ENCODE peak calls at places on chromosome 3, in six cellular contexts. P is SK-N-SH, V is HCT116, O is K562, E is Panc1, M is GM23338. B is an unnamed sample.

GRCh38 chr3:17243616-17244015 is 358.9 kb downstream of the PLCL2 start:
- DNase-seq in P (no peak), V (no peak), O (no peak), E (no peak), M (no peak), B (no peak)

GRCh38 chr3:33749546-33750215 is 31.6 kb upstream of the CLASP2 start:
- DNase-seq in P (no peak), V (no peak), O (no peak), E (no peak), M (no peak), B (peak)

GRCh38 chr3:126338796-126339241 is 18.4 kb downstream of the KLF15 start:
- DNase-seq in P (peak), V (no peak), O (no peak), E (no peak), M (no peak), B (no peak)

GRCh38 chr3:45208587-45208986 is 17.5 kb downstream of the TMEM158 start:
- DNase-seq in P (no peak), V (no peak), O (no peak), E (no peak), M (no peak), B (no peak)

GRCh38 chr3:13708871-13709595 is 160.1 kb downstream of the FBLN2 start:
- DNase-seq in P (no peak), V (no peak), O (no peak), E (no peak), M (no peak), B (no peak)

GRCh38 chr3:194187543-194187942 is 51.6 kb downstream of the HES1 start:
- DNase-seq in P (no peak), V (no peak), O (no peak), E (no peak), M (no peak), B (no peak)

GRCh38 chr3:13051066-13051465 is 22.2 kb downstream of the IQSEC1 start:
- DNase-seq in P (peak), V (no peak), O (no peak), E (no peak), M (peak), B (no peak)

GRCh38 chr3:66675383-66675782 is 174.6 kb upstream of the LRIG1 start:
- DNase-seq in P (no peak), V (no peak), O (no peak), E (no peak), M (no peak), B (no peak)

GRCh38 chr3:188455748-188456147 is 301.8 kb downstream of the LPP start:
- DNase-seq in P (no peak), V (no peak), O (no peak), E (no peak), M (no peak), B (no peak)

GRCh38 chr3:49255112-49255511 is 21.9 kb downstream of the C3orf62 start:
- DNase-seq in P (no peak), V (no peak), O (no peak), E (no peak), M (peak), B (peak)

GRCh38 chr3:10594915-10595314 is 89.5 kb upstream of the ATP2B2 start:
- DNase-seq in P (no peak), V (peak), O (peak), E (no peak), M (peak), B (peak)

GRCh38 chr3:52845691-52846426 is 11.0 kb upstream of the MUSTN1 start:
- DNase-seq in P (peak), V (no peak), O (peak), E (no peak), M (peak), B (no peak)

GRCh38 chr3:46663611-46664135 is 29.8 kb downstream of the ALS2CL start:
- DNase-seq in P (peak), V (no peak), O (no peak), E (no peak), M (peak), B (no peak)

GRCh38 chr3:194536883-194537637 is 50.3 kb upstream of the ATP13A3 start:
- DNase-seq in P (peak), V (no peak), O (no peak), E (peak), M (no peak), B (no peak)

GRCh38 chr3:196207833-196208607 is 3.2 kb downstream of the ZDHHC19 start:
- DNase-seq in P (peak), V (no peak), O (peak), E (no peak), M (peak), B (no peak)

GRCh38 chr3:131612745-131613144 is 110.0 kb upstream of the MRPL3 start:
- DNase-seq in P (no peak), V (no peak), O (no peak), E (no peak), M (no peak), B (no peak)

GRCh38 chr3:128784228-128784627 is 58.2 kb downstream of the RAB7A start:
- DNase-seq in P (peak), V (no peak), O (peak), E (no peak), M (peak), B (peak)

GRCh38 chr3:60434323-60434722 is 816.9 kb downstream of the FHIT start:
- DNase-seq in P (no peak), V (no peak), O (no peak), E (no peak), M (no peak), B (no peak)

GRCh38 chr3:38171622-38172021 is 6.3 kb downstream of the OXSR1 start:
- DNase-seq in P (no peak), V (no peak), O (no peak), E (no peak), M (no peak), B (no peak)

GRCh38 chr3:36729204-36730056 is 34.9 kb downstream of the DCLK3 start:
- DNase-seq in P (peak), V (peak), O (peak), E (peak), M (peak), B (no peak)

GRCh38 chr3:157078131-157078835 is 81.7 kb downstream of the CCNL1 start:
- DNase-seq in P (no peak), V (no peak), O (no peak), E (no peak), M (no peak), B (no peak)

GRCh38 chr3:33037479-33037878 is 59.5 kb downstream of the GLB1 start:
- DNase-seq in P (no peak), V (no peak), O (no peak), E (no peak), M (no peak), B (no peak)

GRCh38 chr3:19891740-19892139 is 42.3 kb downstream of the EFHB start:
- DNase-seq in P (no peak), V (no peak), O (no peak), E (no peak), M (no peak), B (no peak)

GRCh38 chr3:173401369-173401768 is 3.8 kb downstream of the NLGN1 start:
- DNase-seq in P (no peak), V (no peak), O (no peak), E (no peak), M (no peak), B (no peak)

GRCh38 chr3:68378631-68379030 is 553.7 kb downstream of the TAFA4 start:
- DNase-seq in P (no peak), V (no peak), O (no peak), E (no peak), M (no peak), B (peak)

GRCh38 chr3:157064402-157064801 is 95.5 kb downstream of the CCNL1 start:
- DNase-seq in P (no peak), V (no peak), O (no peak), E (no peak), M (no peak), B (no peak)

GRCh38 chr3:72174043-72174442 is 389.1 kb upstream of the PROK2 start:
- DNase-seq in P (no peak), V (no peak), O (no peak), E (no peak), M (no peak), B (no peak)

GRCh38 chr3:72960812-72961518 is 35.6 kb upstream of the PPP4R2 start:
- DNase-seq in P (no peak), V (no peak), O (no peak), E (no peak), M (no peak), B (no peak)

GRCh38 chr3:29955413-29955812 is 651.0 kb upstream of the TGFBR2 start:
- DNase-seq in P (no peak), V (no peak), O (no peak), E (no peak), M (no peak), B (no peak)

GRCh38 chr3:65128346-65128745 is 440.5 kb upstream of the ADAMTS9 start:
- DNase-seq in P (no peak), V (no peak), O (no peak), E (no peak), M (no peak), B (no peak)

GRCh38 chr3:192422998-192423349 is 304.4 kb downstream of the FGF12 start:
- DNase-seq in P (no peak), V (no peak), O (no peak), E (no peak), M (peak), B (no peak)

GRCh38 chr3:128316456-128316855 is 150.2 kb downstream of the DNAJB8 start:
- DNase-seq in P (no peak), V (no peak), O (no peak), E (no peak), M (no peak), B (no peak)

GRCh38 chr3:84547971-84548970 is 410.5 kb upstream of the CADM2 start:
- DNase-seq in P (peak), V (no peak), O (no peak), E (peak), M (peak), B (peak)

GRCh38 chr3:152364237-152364636 is 95.5 kb downstream of the MBNL1 start:
- DNase-seq in P (no peak), V (no peak), O (no peak), E (no peak), M (no peak), B (no peak)

GRCh38 chr3:129231331-129232119 is 17.9 kb upstream of the COPG1 start:
- DNase-seq in P (no peak), V (no peak), O (no peak), E (peak), M (no peak), B (no peak)

DNA sequence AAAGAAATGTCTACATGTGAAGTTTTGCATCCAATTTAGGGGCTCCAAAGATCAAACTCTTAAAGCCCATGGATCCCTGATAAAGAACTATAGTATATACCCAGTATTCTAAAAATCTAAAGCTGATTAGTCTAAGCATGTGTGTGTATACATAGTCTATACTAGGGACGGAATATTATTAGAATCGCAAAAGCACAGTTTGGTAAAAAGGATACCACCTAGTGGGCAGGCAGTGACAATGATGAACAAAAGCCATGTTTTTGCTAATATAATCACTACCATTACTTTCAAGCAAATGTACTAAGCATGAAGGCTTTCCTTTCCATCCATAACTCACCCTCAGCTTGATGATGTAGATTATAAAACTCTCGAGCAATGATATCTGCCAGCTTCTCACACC is 16.5 kb downstream of the POLQ start:
- DNase-seq in P (peak), V (no peak), O (peak), E (no peak), M (no peak), B (no peak)
- TF ChIP-seq REST in P (no peak), V (no peak), O (no peak), E (no peak), M (no peak), B (no peak)

GRCh38 chr3:16060358-16060852 is 114.1 kb upstream of the GALNT15 start:
- DNase-seq in P (no peak), V (peak), O (no peak), E (peak), M (peak), B (no peak)
- TF ChIP-seq REST in P (no peak), V (no peak), O (no peak), E (no peak), M (no peak), B (no peak)

GRCh38 chr3:112736386-112736785 is 95.4 kb upstream of the CCDC80 start:
- DNase-seq in P (no peak), V (no peak), O (no peak), E (no peak), M (no peak), B (no peak)

GRCh38 chr3:112734718-112735350 is 93.9 kb upstream of the CCDC80 start:
- DNase-seq in P (peak), V (peak), O (peak), E (peak), M (peak), B (peak)

GRCh38 chr3:112734171-112734570 is 93.2 kb upstream of the CCDC80 start:
- DNase-seq in P (no peak), V (no peak), O (no peak), E (no peak), M (no peak), B (no peak)

GRCh38 chr3:112736802-112737566 is 96.0 kb upstream of the CCDC80 start:
- DNase-seq in P (no peak), V (no peak), O (no peak), E (no peak), M (no peak), B (no peak)

GRCh38 chr3:112735927-112736326 is 95.0 kb upstream of the CCDC80 start:
- DNase-seq in P (no peak), V (no peak), O (no peak), E (no peak), M (no peak), B (no peak)
- TF ChIP-seq REST in P (no peak), V (no peak), O (no peak), E (no peak), M (no peak), B (no peak)

GRCh38 chr3:104578558-104578957 is 788.2 kb upstream of the ALCAM start:
- DNase-seq in P (no peak), V (no peak), O (no peak), E (no peak), M (peak), B (no peak)
- TF ChIP-seq REST in P (no peak), V (no peak), O (no peak), E (no peak), M (no peak), B (no peak)

GRCh38 chr3:137263982-137264777 is 306.4 kb downstream of the IL20RB start:
- DNase-seq in P (peak), V (no peak), O (no peak), E (no peak), M (no peak), B (no peak)

GRCh38 chr3:137259089-137259488 is 301.3 kb downstream of the IL20RB start:
- DNase-seq in P (no peak), V (no peak), O (no peak), E (no peak), M (no peak), B (no peak)

DNA sequence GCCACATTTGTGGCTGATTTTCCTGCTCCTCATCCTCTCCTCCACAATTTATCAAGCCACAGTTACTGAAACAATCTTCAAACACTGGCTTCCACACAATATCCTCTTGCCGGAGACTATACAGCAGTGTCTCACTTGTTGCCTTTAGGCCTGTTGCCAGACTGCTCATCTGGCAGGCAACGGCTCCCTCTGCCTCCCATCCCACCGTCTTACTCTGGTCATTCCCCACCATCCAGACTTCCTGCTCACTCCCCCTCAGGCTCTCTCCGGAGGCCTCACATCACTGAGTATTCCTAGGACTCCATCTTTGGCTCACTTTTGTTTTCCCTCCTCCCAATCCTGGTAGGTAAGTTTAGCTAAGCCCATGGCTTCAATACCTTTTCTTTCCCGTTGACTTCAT is 301.9 kb downstream of the IL20RB start:
- DNase-seq in P (peak), V (no peak), O (no peak), E (no peak), M (peak), B (no peak)
- TF ChIP-seq REST in P (no peak), V (no peak), O (no peak), E (no peak), M (no peak), B (no peak)

GRCh38 chr3:177420643-177421042 is 223.4 kb upstream of the TBL1XR1 start:
- DNase-seq in P (peak), V (no peak), O (no peak), E (no peak), M (no peak), B (no peak)
- TF ChIP-seq REST in P (no peak), V (no peak), O (no peak), E (no peak), M (no peak), B (no peak)

DNA sequence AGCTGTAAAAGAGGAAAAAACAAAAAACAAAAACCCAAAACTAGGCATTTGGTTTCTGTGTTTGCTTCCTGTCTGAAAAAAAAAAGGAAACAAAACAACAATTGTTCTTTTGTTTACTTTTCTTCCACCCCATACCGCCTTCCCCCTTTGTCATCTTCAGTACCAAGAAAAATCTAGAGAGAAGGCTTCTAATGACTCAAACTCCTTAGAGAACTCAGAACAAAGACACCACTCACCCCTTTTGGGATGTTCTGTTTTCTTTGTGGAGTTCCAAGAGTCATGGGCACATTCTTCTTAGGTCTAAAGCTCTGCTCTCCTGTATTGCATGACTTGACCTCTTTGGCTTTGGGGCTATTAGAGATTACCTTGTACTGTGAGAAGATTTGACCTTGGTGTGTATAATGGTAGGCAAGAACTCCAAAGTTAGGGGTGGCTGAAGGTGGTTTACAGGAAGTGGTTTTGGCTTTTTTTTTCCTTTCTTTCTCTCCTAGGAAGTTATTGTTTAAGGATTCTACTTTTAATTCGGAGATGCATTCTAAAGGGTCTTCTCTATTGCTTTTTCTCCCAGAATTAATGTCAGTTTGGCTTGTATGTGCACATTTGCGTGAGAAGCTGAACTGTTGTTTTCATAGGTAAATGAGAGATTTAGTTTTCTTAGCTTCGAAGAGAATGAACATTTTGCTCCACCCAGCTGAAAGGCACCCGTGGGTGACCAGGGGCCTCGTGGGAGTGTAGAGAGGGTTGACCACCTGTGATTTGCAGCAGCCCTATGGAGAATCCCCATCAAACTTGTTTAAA is 39.5 kb upstream of the ZBTB20 start:
- DNase-seq in P (no peak), V (peak), O (no peak), E (no peak), M (no peak), B (no peak)
- TF ChIP-seq REST in P (no peak), V (no peak), O (no peak), E (no peak), M (no peak), B (no peak)

GRCh38 chr3:172203522-172204258 is 164.3 kb downstream of the FNDC3B start:
- DNase-seq in P (no peak), V (no peak), O (no peak), E (no peak), M (no peak), B (no peak)

GRCh38 chr3:172199850-172200369 is 160.5 kb downstream of the FNDC3B start:
- DNase-seq in P (no peak), V (no peak), O (no peak), E (no peak), M (no peak), B (no peak)

GRCh38 chr3:172201990-172202318 is 162.6 kb downstream of the FNDC3B start:
- DNase-seq in P (no peak), V (no peak), O (no peak), E (no peak), M (no peak), B (peak)

GRCh38 chr3:172202797-172203196 is 163.4 kb downstream of the FNDC3B start:
- DNase-seq in P (no peak), V (no peak), O (no peak), E (no peak), M (no peak), B (no peak)

DNA sequence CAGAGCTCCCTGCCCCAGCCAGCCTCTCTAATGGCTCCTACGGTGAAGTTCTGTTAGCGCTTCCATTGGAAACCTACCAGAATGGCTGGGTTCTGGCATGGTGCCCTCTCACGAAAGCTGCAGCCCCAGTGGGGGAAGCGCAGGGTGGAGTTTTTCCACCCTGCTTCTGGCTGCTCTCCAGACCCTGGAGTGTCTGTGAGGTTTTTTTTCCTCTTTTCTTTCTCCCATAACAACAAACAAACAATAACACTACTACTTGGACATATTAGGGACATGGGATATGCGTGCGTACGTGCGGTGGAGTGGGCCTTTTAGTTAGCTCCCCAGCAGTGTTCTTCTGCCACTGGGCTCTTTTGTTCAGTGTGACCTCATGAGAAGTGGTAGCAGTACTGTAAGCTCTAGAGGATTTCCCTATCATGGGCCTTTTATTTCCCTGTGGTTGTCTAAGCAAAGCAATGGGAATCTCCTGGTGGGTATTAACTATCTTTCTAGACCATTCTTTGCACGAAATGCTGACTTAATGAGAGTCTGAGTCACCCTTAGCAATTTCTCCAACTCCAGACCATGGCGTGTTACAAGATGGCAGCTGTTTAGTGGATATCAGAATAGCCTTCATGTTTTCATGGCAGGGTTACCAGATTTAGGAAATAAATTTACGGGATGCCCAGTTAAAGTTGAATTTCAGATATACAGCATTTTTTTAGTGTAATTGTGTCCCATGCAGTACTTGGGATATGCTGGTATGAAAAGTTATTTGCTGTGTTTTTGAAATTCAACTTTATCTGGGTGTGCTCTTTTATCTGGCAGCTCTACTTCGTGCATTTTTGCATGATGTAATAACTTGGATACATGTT is 162.0 kb downstream of the FNDC3B start:
- DNase-seq in P (peak), V (no peak), O (peak), E (no peak), M (no peak), B (peak)
- TF ChIP-seq REST in P (no peak), V (no peak), O (no peak), E (no peak), M (no peak), B (no peak)